ENCODE peak calls at places on chromosome 7, in seven cellular contexts. G is anterior cingulate cortex; Y is NB4; F is NCI-H2081; B is thoracic aorta; J is GM13977; U is stimulated activated CD4-positive, alpha-beta T cell treated with anti-CD3 and anti-CD28 coated beads, Interleukin-15, amount 100 ng/mL, for 1 hour. Q is an unnamed sample.

GRCh38 chr7:91796122-91796521 is 84.4 kb downstream of the MTERF1 start:
- DNase-seq in G (no peak), Y (no peak), F (no peak), B (no peak), J (no peak), U (no peak), Q (no peak)

GRCh38 chr7:134992626-134993179 is 6.4 kb downstream of the AGBL3 start:
- DNase-seq in G (no peak), Y (no peak), F (no peak), B (no peak), J (peak; percentile 54), U (no peak), Q (no peak)

GRCh38 chr7:82964150-82964882 is 198.4 kb downstream of the PCLO start:
- DNase-seq in G (no peak), Y (no peak), F (no peak), B (no peak), J (no peak), U (no peak), Q (no peak)

GRCh38 chr7:87110778-87111177 is 41.5 kb upstream of the DMTF1 start:
- DNase-seq in G (no peak), Y (no peak), F (no peak), B (no peak), J (no peak), U (no peak), Q (no peak)

GRCh38 chr7:156780724-156781455 is 112.1 kb downstream of the LMBR1 start:
- DNase-seq in G (no peak), Y (peak; percentile 79), F (no peak), B (no peak), J (peak; percentile 55), U (no peak), Q (peak; percentile 30)

GRCh38 chr7:19491371-19491770 is 217.5 kb downstream of the POLR1F start:
- DNase-seq in G (no peak), Y (no peak), F (no peak), B (no peak), J (no peak), U (no peak), Q (no peak)

GRCh38 chr7:106679153-106679931 is 18.4 kb upstream of the CCDC71L start:
- DNase-seq in G (no peak), Y (peak; percentile 82), F (no peak), B (no peak), J (peak; percentile 19), U (no peak), Q (peak; percentile 81)

GRCh38 chr7:106425017-106425719 is 140.4 kb upstream of the NAMPT start:
- DNase-seq in G (no peak), Y (peak; percentile 94), F (no peak), B (peak; percentile 44), J (peak; percentile 78), U (peak; percentile 39), Q (peak; percentile 99)

GRCh38 chr7:112336261-112336660 is 114.0 kb upstream of the IFRD1 start:
- DNase-seq in G (no peak), Y (no peak), F (no peak), B (no peak), J (no peak), U (no peak), Q (no peak)

GRCh38 chr7:80883188-80884025 is 35.4 kb downstream of the SEMA3C start:
- DNase-seq in G (no peak), Y (no peak), F (no peak), B (no peak), J (no peak), U (no peak), Q (no peak)

GRCh38 chr7:80135306-80136104 is 874 bp downstream of the GNAI1 start:
- DNase-seq in G (no peak), Y (no peak), F (peak; percentile 50), B (no peak), J (peak; percentile 21), U (no peak), Q (no peak)

GRCh38 chr7:151666886-151667285 is 147.2 kb upstream of the RHEB start:
- DNase-seq in G (no peak), Y (no peak), F (no peak), B (no peak), J (no peak), U (no peak), Q (no peak)

GRCh38 chr7:100706672-100707311 is 871 bp downstream of the POP7 start:
- DNase-seq in G (no peak), Y (no peak), F (no peak), B (no peak), J (no peak), U (no peak), Q (no peak)

GRCh38 chr7:12685550-12685949 is 1.9 kb upstream of the ARL4A start:
- DNase-seq in G (no peak), Y (peak; percentile 92), F (no peak), B (peak; percentile 7), J (no peak), U (no peak), Q (peak; percentile 22)

GRCh38 chr7:50151661-50152060 is 58.6 kb upstream of the ZPBP start:
- DNase-seq in G (no peak), Y (no peak), F (no peak), B (no peak), J (no peak), U (no peak), Q (no peak)

GRCh38 chr7:38482521-38482920 is 148.7 kb downstream of the AMPH start:
- DNase-seq in G (no peak), Y (no peak), F (no peak), B (no peak), J (no peak), U (no peak), Q (no peak)

GRCh38 chr7:151373599-151373998 is 32.0 kb downstream of the NUB1 start:
- DNase-seq in G (no peak), Y (no peak), F (no peak), B (no peak), J (peak; percentile 9), U (no peak), Q (no peak)

GRCh38 chr7:17300012-17300411 is 1.6 kb downstream of the AHR start:
- DNase-seq in G (no peak), Y (no peak), F (no peak), B (no peak), J (no peak), U (no peak), Q (no peak)

GRCh38 chr7:68166525-68166924 is 1169.9 kb downstream of the TYW1 start:
- DNase-seq in G (no peak), Y (no peak), F (no peak), B (no peak), J (no peak), U (no peak), Q (no peak)

GRCh38 chr7:155490697-155491628 is 33.0 kb downstream of the EN2 start:
- DNase-seq in G (no peak), Y (no peak), F (no peak), B (no peak), J (peak; percentile 83), U (no peak), Q (no peak)

GRCh38 chr7:2934211-2934731 is 90.2 kb upstream of the GNA12 start:
- DNase-seq in G (no peak), Y (peak; percentile 36), F (no peak), B (no peak), J (no peak), U (no peak), Q (no peak)

GRCh38 chr7:121302214-121302745 is 26.5 kb upstream of the WNT16 start:
- DNase-seq in G (no peak), Y (no peak), F (no peak), B (no peak), J (no peak), U (no peak), Q (no peak)

GRCh38 chr7:107995184-107996071 is 7.5 kb downstream of the LAMB1 start:
- DNase-seq in G (no peak), Y (no peak), F (peak; percentile 17), B (no peak), J (no peak), U (no peak), Q (no peak)

GRCh38 chr7:129188892-129189660 is 643 bp downstream of the SMO start:
- DNase-seq in G (no peak), Y (no peak), F (no peak), B (no peak), J (peak; percentile 68), U (no peak), Q (no peak)

GRCh38 chr7:30531286-30531685 is 26.7 kb upstream of the GGCT start:
- DNase-seq in G (no peak), Y (no peak), F (no peak), B (no peak), J (no peak), U (no peak), Q (no peak)

GRCh38 chr7:33979300-33979806 is 74.0 kb downstream of the BMPER start:
- DNase-seq in G (no peak), Y (no peak), F (no peak), B (no peak), J (no peak), U (no peak), Q (no peak)

GRCh38 chr7:17108049-17108584 is 190.3 kb upstream of the AHR start:
- DNase-seq in G (no peak), Y (no peak), F (no peak), B (no peak), J (no peak), U (no peak), Q (no peak)

GRCh38 chr7:99380032-99380822 is 5.7 kb downstream of the ARPC1B start:
- DNase-seq in G (no peak), Y (peak; percentile 99), F (no peak), B (no peak), J (peak; percentile 76), U (no peak), Q (peak; percentile 93)

GRCh38 chr7:42264702-42265101 is 27.7 kb upstream of the GLI3 start:
- DNase-seq in G (no peak), Y (no peak), F (no peak), B (no peak), J (no peak), U (no peak), Q (no peak)

GRCh38 chr7:134444198-134444960 is 14.5 kb downstream of the AKR1B1 start:
- DNase-seq in G (no peak), Y (no peak), F (no peak), B (no peak), J (no peak), U (no peak), Q (no peak)

GRCh38 chr7:23353172-23353571 is 54.0 kb downstream of the MALSU1 start:
- DNase-seq in G (no peak), Y (no peak), F (peak; percentile 41), B (no peak), J (peak; percentile 38), U (no peak), Q (no peak)

GRCh38 chr7:111092406-111093160 is 1.7 kb downstream of the LRRN3 start:
- DNase-seq in G (no peak), Y (no peak), F (no peak), B (no peak), J (no peak), U (no peak), Q (no peak)

GRCh38 chr7:31663072-31663471 is 23.9 kb upstream of the PPP1R17 start:
- DNase-seq in G (no peak), Y (no peak), F (no peak), B (no peak), J (no peak), U (no peak), Q (no peak)

GRCh38 chr7:38291117-38291647 is 17.7 kb upstream of the TARP start:
- DNase-seq in G (no peak), Y (peak; percentile 64), F (no peak), B (no peak), J (no peak), U (no peak), Q (no peak)